ENCODE peak calls at places on chromosomes 4 and X, in nine cellular contexts. T, G, I, P, Y, U, R, O and H are unnamed samples. For H3K4me1, the result is how much of the 10 kb centered on the place peaks cover.

GRCh38 chrX:150977411-150978162 is 5.5 kb upstream of the HMGB3 start:
- DNase-seq in T (no peak), G (no peak), I (no peak), P (no peak), Y (no peak), U (no peak), R (peak), O (no peak), H (no peak)

GRCh38 chr4:182207806-182208483 is 35.3 kb upstream of the TENM3 start:
- DNase-seq in T (no peak), G (no peak), I (peak), P (no peak), Y (no peak), U (no peak), R (no peak), O (no peak), H (no peak)

GRCh38 chrX:14528629-14529287 is 578 bp upstream of the GLRA2 start:
- DNase-seq in T (peak), G (peak), I (peak), P (peak), Y (peak), U (peak), R (peak), O (peak), H (peak)

GRCh38 chrX:119990409-119990994 is 47.0 kb upstream of the NKAP start:
- DNase-seq in T (no peak), G (no peak), I (no peak), P (no peak), Y (no peak), U (no peak), R (peak), O (no peak), H (no peak)

GRCh38 chr4:173272314-173272713 is 61.8 kb downstream of the HMGB2 start:
- DNase-seq in T (no peak), G (no peak), I (no peak), P (no peak), Y (no peak), U (no peak), R (no peak), O (no peak), H (no peak)

GRCh38 chrX:84205276-84205675 is 17.3 kb upstream of the RPS6KA6 start:
- DNase-seq in T (no peak), G (no peak), I (no peak), P (no peak), Y (no peak), U (no peak), R (no peak), O (no peak), H (no peak)

GRCh38 chr4:184417802-184418511 is 56.4 kb downstream of the IRF2 start:
- DNase-seq in T (no peak), G (no peak), I (peak), P (no peak), Y (no peak), U (no peak), R (no peak), O (no peak), H (peak)

GRCh38 chrX:21711126-21711847 is 46.6 kb downstream of the SMPX start:
- DNase-seq in T (no peak), G (no peak), I (no peak), P (peak), Y (no peak), U (no peak), R (no peak), O (peak), H (no peak)

GRCh38 chrX:153973127-153974002 is 811 bp downstream of the TMEM187 start:
- DNase-seq in T (no peak), G (no peak), I (no peak), P (no peak), Y (no peak), U (no peak), R (no peak), O (no peak), H (no peak)

GRCh38 chrX:131816551-131817136 is 206.5 kb upstream of the STK26 start:
- DNase-seq in T (no peak), G (peak), I (peak), P (no peak), Y (no peak), U (peak), R (no peak), O (no peak), H (no peak)

GRCh38 chrX:24282381-24283121 is 31.3 kb downstream of the SUPT20HL2 start:
- DNase-seq in T (no peak), G (no peak), I (peak), P (peak), Y (no peak), U (no peak), R (no peak), O (no peak), H (peak)

GRCh38 chrX:49184294-49185061 is 1.7 kb downstream of the PRICKLE3 start:
- DNase-seq in T (peak), G (no peak), I (peak), P (peak), Y (peak), U (peak), R (peak), O (peak), H (peak)

GRCh38 chrX:136954930-136955329 is 74.4 kb upstream of the RBMX start:
- DNase-seq in T (no peak), G (no peak), I (peak), P (peak), Y (no peak), U (no peak), R (no peak), O (no peak), H (no peak)

GRCh38 chr4:42442601-42443000 is 45.3 kb downstream of the SHISA3 start:
- DNase-seq in T (no peak), G (no peak), I (no peak), P (no peak), Y (no peak), U (no peak), R (no peak), O (no peak), H (no peak)

GRCh38 chrX:29911673-29912072 is 303.7 kb upstream of the MAGEB2 start:
- DNase-seq in T (no peak), G (no peak), I (no peak), P (no peak), Y (no peak), U (no peak), R (no peak), O (no peak), H (no peak)

GRCh38 chr4:14399919-14400706 is 602.2 kb upstream of the CPEB2 start:
- DNase-seq in T (no peak), G (no peak), I (no peak), P (no peak), Y (no peak), U (no peak), R (no peak), O (no peak), H (no peak)

GRCh38 chr4:35970366-35970960 is 273.9 kb downstream of the ARAP2 start:
- DNase-seq in T (no peak), G (no peak), I (no peak), P (no peak), Y (no peak), U (no peak), R (no peak), O (no peak), H (no peak)

GRCh38 chr4:162727232-162727631 is 439.5 kb downstream of the NAF1 start:
- DNase-seq in T (no peak), G (no peak), I (no peak), P (no peak), Y (no peak), U (no peak), R (no peak), O (no peak), H (no peak)

GRCh38 chrX:30488092-30488491 is 89.5 kb downstream of the TASL start:
- DNase-seq in T (no peak), G (no peak), I (peak), P (peak), Y (no peak), U (no peak), R (no peak), O (no peak), H (no peak)

GRCh38 chrX:43551590-43551989 is 104.5 kb upstream of the MAOA start:
- DNase-seq in T (no peak), G (no peak), I (no peak), P (no peak), Y (no peak), U (no peak), R (no peak), O (no peak), H (no peak)

GRCh38 chr4:8099981-8100464 is 58.6 kb downstream of the ABLIM2 start:
- DNase-seq in T (no peak), G (no peak), I (no peak), P (no peak), Y (no peak), U (no peak), R (no peak), O (no peak), H (no peak)

GRCh38 chr4:3807861-3808521 is 41.8 kb downstream of the ADRA2C start:
- DNase-seq in T (no peak), G (no peak), I (no peak), P (no peak), Y (peak), U (no peak), R (peak), O (no peak), H (no peak)

GRCh38 chr4:178202422-178202821 is 760.2 kb upstream of the AGA start:
- DNase-seq in T (no peak), G (no peak), I (no peak), P (no peak), Y (no peak), U (no peak), R (no peak), O (no peak), H (no peak)

GRCh38 chr4:64715741-64716140 is 306.5 kb upstream of the TECRL start:
- DNase-seq in T (no peak), G (no peak), I (no peak), P (no peak), Y (no peak), U (no peak), R (no peak), O (no peak), H (no peak)

GRCh38 chr4:64718091-64718490 is 308.8 kb upstream of the TECRL start:
- DNase-seq in T (no peak), G (no peak), I (no peak), P (no peak), Y (no peak), U (no peak), R (no peak), O (no peak), H (peak)

DNA sequence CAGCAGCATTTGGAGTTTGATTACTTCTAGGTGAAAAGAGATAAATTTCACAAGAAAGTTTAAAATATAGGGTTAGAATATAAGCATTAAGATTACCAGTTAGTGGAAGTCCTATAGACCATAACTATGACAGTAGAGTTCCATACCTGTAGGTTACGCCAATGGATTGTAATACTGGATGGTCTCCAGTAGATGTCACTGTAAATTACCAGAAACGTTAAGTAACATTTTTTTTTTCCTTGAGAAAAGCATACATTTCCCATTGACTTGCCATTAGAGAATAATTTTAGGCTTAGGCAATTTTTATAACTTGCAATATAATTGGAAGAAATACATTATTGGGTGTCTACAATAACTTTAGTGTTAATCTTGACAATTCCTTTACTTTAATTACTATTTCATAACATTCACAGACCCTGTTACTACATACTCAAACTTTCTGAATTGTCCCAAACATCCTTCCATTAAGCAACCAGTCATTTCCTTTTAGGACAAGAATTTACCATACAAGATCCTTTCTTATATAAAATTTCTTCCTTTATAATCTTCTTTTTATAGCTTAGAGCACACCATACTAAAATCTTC is 304.1 kb upstream of the TECRL start:
- DNase-seq in T (no peak), G (no peak), I (peak), P (peak), Y (no peak), U (no peak), R (no peak), O (no peak), H (no peak)
- H3K27ac ChIP-seq in T (no peak), G (no peak), I (no peak), P (no peak), Y (no peak), U (no peak), R (no peak), O (no peak), H (no peak)

DNA sequence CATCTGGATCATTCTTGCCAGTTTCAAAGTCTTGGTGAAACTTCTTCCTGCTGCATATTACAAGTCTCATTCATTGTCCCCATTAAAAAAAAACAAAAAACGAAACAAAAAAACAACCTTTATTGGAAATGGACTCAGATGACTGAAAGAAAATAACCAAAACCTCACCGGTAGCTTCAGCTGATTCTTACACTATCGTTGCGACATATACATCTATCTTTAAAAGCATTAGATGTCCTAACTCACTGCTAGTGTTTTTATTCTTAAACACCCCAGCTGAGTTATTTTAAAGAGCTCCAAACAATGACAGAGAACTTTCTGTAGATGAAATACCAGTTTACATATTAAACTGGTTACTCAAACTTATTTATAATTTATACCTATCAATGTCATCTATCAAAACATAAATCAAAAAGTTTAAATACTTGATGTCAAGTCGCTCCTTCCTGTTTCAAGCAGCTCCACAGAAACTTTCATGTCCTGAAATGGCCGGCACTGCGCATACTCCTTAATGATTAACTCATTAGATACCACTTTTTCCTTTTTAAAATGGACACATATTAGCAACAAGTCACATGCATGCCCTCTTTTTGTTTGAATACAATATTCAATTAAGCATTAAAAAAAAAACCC is 87.2 kb downstream of the HPRT1 start:
- DNase-seq in T (no peak), G (no peak), I (peak), P (no peak), Y (no peak), U (no peak), R (no peak), O (no peak), H (no peak)
- H3K4me3 ChIP-seq in T (no peak), G (no peak), I (peak), P (no peak), Y (no peak), U (no peak), R (no peak), O (peak), H (peak)

DNA sequence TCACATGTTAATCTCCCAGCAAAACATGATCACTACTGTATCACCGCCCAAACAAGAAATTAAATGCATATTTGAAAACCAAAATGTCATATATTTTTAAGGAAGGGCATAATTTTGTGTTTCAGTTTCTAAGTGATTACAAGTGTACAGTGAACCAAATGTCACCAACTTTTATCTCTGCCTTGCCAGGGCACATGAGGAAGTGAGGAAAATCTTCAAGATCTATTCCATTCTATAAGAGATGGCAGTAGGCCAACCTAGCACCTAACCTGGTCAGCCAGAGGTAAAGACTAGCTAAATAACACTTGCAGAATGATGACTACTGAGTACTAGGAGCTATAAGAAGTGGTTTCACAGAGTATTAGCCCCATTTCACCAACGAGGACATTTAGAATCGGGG is 107.2 kb downstream of the ATP11C start:
- DNase-seq in T (no peak), G (no peak), I (no peak), P (no peak), Y (no peak), U (no peak), R (no peak), O (no peak), H (no peak)
- H3K4me1 ChIP-seq in T (under half), G (under half), I (under half), P (under half), Y (under half), U (under half), R (under half), O (under half), H (under half)

GRCh38 chrX:87006561-87006960 is 511.0 kb upstream of the KLHL4 start:
- DNase-seq in T (no peak), G (no peak), I (no peak), P (no peak), Y (no peak), U (no peak), R (no peak), O (no peak), H (no peak)

GRCh38 chrX:87003031-87003430 is 514.6 kb upstream of the KLHL4 start:
- DNase-seq in T (no peak), G (no peak), I (no peak), P (no peak), Y (no peak), U (no peak), R (no peak), O (no peak), H (no peak)

GRCh38 chrX:87005183-87005582 is 512.4 kb upstream of the KLHL4 start:
- DNase-seq in T (no peak), G (no peak), I (no peak), P (no peak), Y (no peak), U (no peak), R (no peak), O (no peak), H (no peak)

DNA sequence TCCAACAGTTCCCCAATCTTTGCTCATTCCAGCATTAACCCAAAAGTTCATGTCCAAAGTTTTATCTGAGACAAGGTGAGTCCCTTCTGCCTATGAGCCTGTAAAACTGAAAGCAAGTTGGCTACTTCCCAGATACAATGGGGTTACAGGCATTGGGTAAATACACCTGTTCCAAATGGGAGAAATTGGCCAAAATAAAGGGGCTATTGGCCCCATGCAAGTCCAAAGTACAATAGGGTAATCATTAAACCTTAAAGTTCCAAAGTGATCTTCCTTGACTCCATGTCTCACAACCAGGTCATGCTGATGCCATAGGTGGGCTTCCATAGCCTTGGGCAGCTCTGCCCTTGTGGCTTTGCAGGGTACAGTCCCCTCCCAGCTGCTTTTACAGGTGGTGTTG is 511.7 kb upstream of the KLHL4 start:
- DNase-seq in T (no peak), G (no peak), I (no peak), P (no peak), Y (no peak), U (no peak), R (no peak), O (no peak), H (no peak)
- H3K27ac ChIP-seq in T (no peak), G (no peak), I (no peak), P (no peak), Y (no peak), U (no peak), R (no peak), O (no peak), H (no peak)